ENCODE peak calls at places on chromosomes 7 and 10, in four cellular contexts. L is activated T-cell treated with anti-CD3 and anti-CD28 coated beads for 1 hour; R is caudate nucleus; W is stimulated activated CD4-positive, alpha-beta T cell treated with anti-CD3 and anti-CD28 coated beads, Interleukin-2, amount 100 ng/mL, for 48 hours. G is an unnamed sample.

GRCh38 chr10:1664565-1664964 is 72.8 kb downstream of the ADARB2 start:
- DNase-seq in R (no peak), W (no peak), L (no peak), G (no peak)

GRCh38 chr10:12387561-12388210 is 38.3 kb downstream of the CAMK1D start:
- DNase-seq in R (no peak), W (no peak), L (no peak), G (no peak)

GRCh38 chr7:1848013-1848640 is 178.1 kb downstream of the ELFN1 start:
- DNase-seq in W (no peak), L (no peak), R (no peak), G (no peak)

GRCh38 chr10:955127-955819 is 23.8 kb upstream of the LARP4B start:
- DNase-seq in W (no peak), R (no peak), L (no peak), G (no peak)

GRCh38 chr7:120964088-120964487 is 13.5 kb downstream of the ING3 start:
- DNase-seq in L (no peak), W (no peak), R (no peak), G (no peak)

GRCh38 chr10:117159390-117159789 is 21.3 kb upstream of the VAX1 start:
- DNase-seq in W (no peak), L (no peak), R (no peak), G (no peak)

GRCh38 chr10:131266936-131267813 is 44.3 kb downstream of the TCERG1L start:
- DNase-seq in R (no peak), W (no peak), L (no peak), G (no peak)

GRCh38 chr7:55245271-55245723 is 119.8 kb upstream of the LANCL2 start:
- DNase-seq in L (no peak), W (no peak), R (no peak), G (no peak)